ENCODE peak calls at places on chromosomes 6 and 20, in five cellular contexts. One of them, this sample, is unnamed.

GRCh38 chr20:58019027-58019849 is 209.2 kb downstream of the ANKRD60 start:
- DNase-seq in endothelial cell: no peak
- DNase-seq in progenitor cell of endocrine pancreas: no peak
- DNase-seq in CD8-positive, alpha-beta T cell: no peak
- DNase-seq in CD4-positive, alpha-beta T cell: no peak
- DNase-seq in this sample: no peak

GRCh38 chr6:14476793-14477531 is 359.4 kb downstream of the CD83 start:
- DNase-seq in endothelial cell: no peak
- DNase-seq in progenitor cell of endocrine pancreas: no peak
- DNase-seq in CD8-positive, alpha-beta T cell: no peak
- DNase-seq in CD4-positive, alpha-beta T cell: no peak
- DNase-seq in this sample: no peak

GRCh38 chr6:48184644-48185043 is 73.6 kb upstream of the PTCHD4 start:
- DNase-seq in endothelial cell: no peak
- DNase-seq in progenitor cell of endocrine pancreas: no peak
- DNase-seq in CD8-positive, alpha-beta T cell: no peak
- DNase-seq in CD4-positive, alpha-beta T cell: no peak
- DNase-seq in this sample: no peak

GRCh38 chr20:3677733-3678132 is 4.1 kb downstream of the ADAM33 start:
- DNase-seq in endothelial cell: no peak
- DNase-seq in progenitor cell of endocrine pancreas: no peak
- DNase-seq in CD8-positive, alpha-beta T cell: no peak
- DNase-seq in CD4-positive, alpha-beta T cell: no peak
- DNase-seq in this sample: no peak

GRCh38 chr6:99609839-99610489 is 3.3 kb downstream of the PRDM13 start:
- DNase-seq in endothelial cell: no peak
- DNase-seq in progenitor cell of endocrine pancreas: no peak
- DNase-seq in CD8-positive, alpha-beta T cell: no peak
- DNase-seq in CD4-positive, alpha-beta T cell: no peak
- DNase-seq in this sample: no peak

GRCh38 chr6:148401581-148401980 is 58.9 kb downstream of the SASH1 start:
- DNase-seq in endothelial cell: no peak
- DNase-seq in progenitor cell of endocrine pancreas: no peak
- DNase-seq in CD8-positive, alpha-beta T cell: no peak
- DNase-seq in CD4-positive, alpha-beta T cell: no peak
- DNase-seq in this sample: no peak

GRCh38 chr6:109623288-109623687 is 67.7 kb downstream of the AK9 start:
- DNase-seq in endothelial cell: no peak
- DNase-seq in progenitor cell of endocrine pancreas: no peak
- DNase-seq in CD8-positive, alpha-beta T cell: no peak
- DNase-seq in CD4-positive, alpha-beta T cell: no peak
- DNase-seq in this sample: no peak

GRCh38 chr20:25273541-25274358 is 25.9 kb downstream of the PYGB start:
- DNase-seq in endothelial cell: no peak
- DNase-seq in progenitor cell of endocrine pancreas: no peak
- DNase-seq in CD8-positive, alpha-beta T cell: no peak
- DNase-seq in CD4-positive, alpha-beta T cell: no peak
- DNase-seq in this sample: peak; percentile 4

GRCh38 chr6:41958022-41958856 is 16.6 kb upstream of the CCND3 start:
- DNase-seq in endothelial cell: no peak
- DNase-seq in progenitor cell of endocrine pancreas: no peak
- DNase-seq in CD8-positive, alpha-beta T cell: no peak
- DNase-seq in CD4-positive, alpha-beta T cell: no peak
- DNase-seq in this sample: no peak

GRCh38 chr20:1392693-1393506 is at the start of gene FKBP1A:
- DNase-seq in endothelial cell: peak; percentile 90
- DNase-seq in progenitor cell of endocrine pancreas: peak; percentile 74
- DNase-seq in CD8-positive, alpha-beta T cell: peak; percentile 92
- DNase-seq in CD4-positive, alpha-beta T cell: peak; percentile 91
- DNase-seq in this sample: peak; percentile 90

GRCh38 chr6:147166360-147166944 is 37.8 kb upstream of the STXBP5 start:
- DNase-seq in endothelial cell: peak; percentile 7
- DNase-seq in progenitor cell of endocrine pancreas: no peak
- DNase-seq in CD8-positive, alpha-beta T cell: no peak
- DNase-seq in CD4-positive, alpha-beta T cell: no peak
- DNase-seq in this sample: no peak

GRCh38 chr20:45318386-45318939 is 10.4 kb upstream of the MATN4 start:
- DNase-seq in endothelial cell: no peak
- DNase-seq in progenitor cell of endocrine pancreas: no peak
- DNase-seq in CD8-positive, alpha-beta T cell: no peak
- DNase-seq in CD4-positive, alpha-beta T cell: no peak
- DNase-seq in this sample: no peak

GRCh38 chr6:48200874-48201273 is 89.9 kb upstream of the PTCHD4 start:
- DNase-seq in endothelial cell: no peak
- DNase-seq in progenitor cell of endocrine pancreas: no peak
- DNase-seq in CD8-positive, alpha-beta T cell: no peak
- DNase-seq in CD4-positive, alpha-beta T cell: no peak
- DNase-seq in this sample: no peak

GRCh38 chr20:21146242-21146641 is 20.4 kb downstream of the KIZ start:
- DNase-seq in endothelial cell: no peak
- DNase-seq in progenitor cell of endocrine pancreas: no peak
- DNase-seq in CD8-positive, alpha-beta T cell: no peak
- DNase-seq in CD4-positive, alpha-beta T cell: no peak
- DNase-seq in this sample: no peak

GRCh38 chr6:124373386-124373785 is 569.7 kb downstream of the NKAIN2 start:
- DNase-seq in endothelial cell: no peak
- DNase-seq in progenitor cell of endocrine pancreas: no peak
- DNase-seq in CD8-positive, alpha-beta T cell: no peak
- DNase-seq in CD4-positive, alpha-beta T cell: no peak
- DNase-seq in this sample: no peak

GRCh38 chr6:89997456-89998445 is 103.5 kb downstream of the GJA10 start:
- DNase-seq in endothelial cell: no peak
- DNase-seq in progenitor cell of endocrine pancreas: no peak
- DNase-seq in CD8-positive, alpha-beta T cell: no peak
- DNase-seq in CD4-positive, alpha-beta T cell: no peak
- DNase-seq in this sample: no peak

GRCh38 chr6:5989141-5989723 is 17.5 kb downstream of the NRN1 start:
- DNase-seq in endothelial cell: no peak
- DNase-seq in progenitor cell of endocrine pancreas: no peak
- DNase-seq in CD8-positive, alpha-beta T cell: no peak
- DNase-seq in CD4-positive, alpha-beta T cell: no peak
- DNase-seq in this sample: no peak

GRCh38 chr6:145278163-145278807 is 457.0 kb downstream of the EPM2A start:
- DNase-seq in endothelial cell: no peak
- DNase-seq in progenitor cell of endocrine pancreas: no peak
- DNase-seq in CD8-positive, alpha-beta T cell: no peak
- DNase-seq in CD4-positive, alpha-beta T cell: no peak
- DNase-seq in this sample: no peak

GRCh38 chr6:127267742-127268588 is 1.3 kb downstream of the RNF146 start:
- DNase-seq in endothelial cell: no peak
- DNase-seq in progenitor cell of endocrine pancreas: no peak
- DNase-seq in CD8-positive, alpha-beta T cell: no peak
- DNase-seq in CD4-positive, alpha-beta T cell: no peak
- DNase-seq in this sample: no peak

GRCh38 chr20:50848341-50848808 is 53.5 kb downstream of the BCAS4 start:
- DNase-seq in endothelial cell: no peak
- DNase-seq in progenitor cell of endocrine pancreas: no peak
- DNase-seq in CD8-positive, alpha-beta T cell: no peak
- DNase-seq in CD4-positive, alpha-beta T cell: no peak
- DNase-seq in this sample: no peak

GRCh38 chr6:24940311-24940917 is 4.7 kb upstream of the RIPOR2 start:
- DNase-seq in endothelial cell: no peak
- DNase-seq in progenitor cell of endocrine pancreas: no peak
- DNase-seq in CD8-positive, alpha-beta T cell: no peak
- DNase-seq in CD4-positive, alpha-beta T cell: no peak
- DNase-seq in this sample: no peak

GRCh38 chr20:36847009-36847709 is 28.8 kb upstream of the TLDC2 start:
- DNase-seq in endothelial cell: no peak
- DNase-seq in progenitor cell of endocrine pancreas: no peak
- DNase-seq in CD8-positive, alpha-beta T cell: no peak
- DNase-seq in CD4-positive, alpha-beta T cell: no peak
- DNase-seq in this sample: no peak

GRCh38 chr6:14771026-14771425 is 474.8 kb upstream of the JARID2 start:
- DNase-seq in endothelial cell: no peak
- DNase-seq in progenitor cell of endocrine pancreas: no peak
- DNase-seq in CD8-positive, alpha-beta T cell: no peak
- DNase-seq in CD4-positive, alpha-beta T cell: no peak
- DNase-seq in this sample: no peak

GRCh38 chr6:119542037-119542436 is 192.5 kb upstream of the MAN1A1 start:
- DNase-seq in endothelial cell: no peak
- DNase-seq in progenitor cell of endocrine pancreas: no peak
- DNase-seq in CD8-positive, alpha-beta T cell: no peak
- DNase-seq in CD4-positive, alpha-beta T cell: no peak
- DNase-seq in this sample: no peak

GRCh38 chr6:55980627-55981211 is 105.3 kb upstream of the BMP5 start:
- DNase-seq in endothelial cell: peak; percentile 47
- DNase-seq in progenitor cell of endocrine pancreas: peak; percentile 29
- DNase-seq in CD8-positive, alpha-beta T cell: no peak
- DNase-seq in CD4-positive, alpha-beta T cell: no peak
- DNase-seq in this sample: no peak

GRCh38 chr6:80639243-80639642 is 532.8 kb downstream of the BCKDHB start:
- DNase-seq in endothelial cell: no peak
- DNase-seq in progenitor cell of endocrine pancreas: no peak
- DNase-seq in CD8-positive, alpha-beta T cell: no peak
- DNase-seq in CD4-positive, alpha-beta T cell: no peak
- DNase-seq in this sample: no peak

GRCh38 chr20:41344477-41344876 is 3.9 kb downstream of the LPIN3 start:
- DNase-seq in endothelial cell: no peak
- DNase-seq in progenitor cell of endocrine pancreas: no peak
- DNase-seq in CD8-positive, alpha-beta T cell: no peak
- DNase-seq in CD4-positive, alpha-beta T cell: no peak
- DNase-seq in this sample: no peak

GRCh38 chr6:113358063-113358583 is 499.0 kb upstream of the MARCKS start:
- DNase-seq in endothelial cell: no peak
- DNase-seq in progenitor cell of endocrine pancreas: no peak
- DNase-seq in CD8-positive, alpha-beta T cell: no peak
- DNase-seq in CD4-positive, alpha-beta T cell: no peak
- DNase-seq in this sample: no peak

GRCh38 chr20:31712564-31713311 is 9.9 kb downstream of the BCL2L1 start:
- DNase-seq in endothelial cell: no peak
- DNase-seq in progenitor cell of endocrine pancreas: peak; percentile 41
- DNase-seq in CD8-positive, alpha-beta T cell: no peak
- DNase-seq in CD4-positive, alpha-beta T cell: no peak
- DNase-seq in this sample: no peak

GRCh38 chr6:156589281-156589680 is 187.9 kb upstream of the ARID1B start:
- DNase-seq in endothelial cell: no peak
- DNase-seq in progenitor cell of endocrine pancreas: no peak
- DNase-seq in CD8-positive, alpha-beta T cell: no peak
- DNase-seq in CD4-positive, alpha-beta T cell: no peak
- DNase-seq in this sample: no peak

GRCh38 chr6:15457903-15458530 is 204.8 kb downstream of the DTNBP1 start:
- DNase-seq in endothelial cell: no peak
- DNase-seq in progenitor cell of endocrine pancreas: no peak
- DNase-seq in CD8-positive, alpha-beta T cell: no peak
- DNase-seq in CD4-positive, alpha-beta T cell: no peak
- DNase-seq in this sample: no peak

GRCh38 chr6:105382477-105382876 is 20.4 kb downstream of the PREP start:
- DNase-seq in endothelial cell: no peak
- DNase-seq in progenitor cell of endocrine pancreas: no peak
- DNase-seq in CD8-positive, alpha-beta T cell: no peak
- DNase-seq in CD4-positive, alpha-beta T cell: no peak
- DNase-seq in this sample: no peak

GRCh38 chr6:168330403-168330802 is 10.8 kb upstream of the DACT2 start:
- DNase-seq in endothelial cell: no peak
- DNase-seq in progenitor cell of endocrine pancreas: no peak
- DNase-seq in CD8-positive, alpha-beta T cell: no peak
- DNase-seq in CD4-positive, alpha-beta T cell: no peak
- DNase-seq in this sample: no peak

GRCh38 chr20:41786158-41786557 is 168.0 kb upstream of the CHD6 start:
- DNase-seq in endothelial cell: no peak
- DNase-seq in progenitor cell of endocrine pancreas: no peak
- DNase-seq in CD8-positive, alpha-beta T cell: no peak
- DNase-seq in CD4-positive, alpha-beta T cell: no peak
- DNase-seq in this sample: no peak

GRCh38 chr20:3798908-3799248 is 2.8 kb downstream of the CDC25B start:
- DNase-seq in endothelial cell: no peak
- DNase-seq in progenitor cell of endocrine pancreas: no peak
- DNase-seq in CD8-positive, alpha-beta T cell: no peak
- DNase-seq in CD4-positive, alpha-beta T cell: no peak
- DNase-seq in this sample: no peak

GRCh38 chr6:98634569-98634968 is 199.8 kb upstream of the POU3F2 start:
- DNase-seq in endothelial cell: no peak
- DNase-seq in progenitor cell of endocrine pancreas: no peak
- DNase-seq in CD8-positive, alpha-beta T cell: no peak
- DNase-seq in CD4-positive, alpha-beta T cell: no peak
- DNase-seq in this sample: no peak

GRCh38 chr6:133040025-133040838 is 200.9 kb upstream of the EYA4 start:
- DNase-seq in endothelial cell: peak; percentile 45
- DNase-seq in progenitor cell of endocrine pancreas: no peak
- DNase-seq in CD8-positive, alpha-beta T cell: no peak
- DNase-seq in CD4-positive, alpha-beta T cell: no peak
- DNase-seq in this sample: no peak
- TF ChIP-seq CTCF in endothelial cell: no peak
- TF ChIP-seq CTCF in progenitor cell of endocrine pancreas: peak; percentile 44
- TF ChIP-seq CTCF in CD8-positive, alpha-beta T cell: no peak
- TF ChIP-seq CTCF in CD4-positive, alpha-beta T cell: no peak
- TF ChIP-seq CTCF in this sample: no peak

GRCh38 chr20:60233006-60233405 is 274.8 kb downstream of the CDH26 start:
- DNase-seq in endothelial cell: no peak
- DNase-seq in progenitor cell of endocrine pancreas: no peak
- DNase-seq in CD8-positive, alpha-beta T cell: no peak
- DNase-seq in CD4-positive, alpha-beta T cell: no peak
- DNase-seq in this sample: no peak
- TF ChIP-seq CTCF in endothelial cell: no peak
- TF ChIP-seq CTCF in progenitor cell of endocrine pancreas: no peak
- TF ChIP-seq CTCF in CD8-positive, alpha-beta T cell: no peak
- TF ChIP-seq CTCF in CD4-positive, alpha-beta T cell: no peak
- TF ChIP-seq CTCF in this sample: no peak

GRCh38 chr6:32608374-32608773 is 18.7 kb upstream of the HLA-DRB1 start:
- DNase-seq in endothelial cell: no peak
- DNase-seq in progenitor cell of endocrine pancreas: no peak
- DNase-seq in CD8-positive, alpha-beta T cell: no peak
- DNase-seq in CD4-positive, alpha-beta T cell: no peak
- DNase-seq in this sample: no peak
- TF ChIP-seq CTCF in endothelial cell: no peak
- TF ChIP-seq CTCF in progenitor cell of endocrine pancreas: peak; percentile 50
- TF ChIP-seq CTCF in CD8-positive, alpha-beta T cell: no peak
- TF ChIP-seq CTCF in CD4-positive, alpha-beta T cell: peak; percentile 13
- TF ChIP-seq CTCF in this sample: no peak

GRCh38 chr20:39289316-39289715 is 327.2 kb downstream of the DHX35 start:
- DNase-seq in endothelial cell: no peak
- DNase-seq in progenitor cell of endocrine pancreas: no peak
- DNase-seq in CD8-positive, alpha-beta T cell: no peak
- DNase-seq in CD4-positive, alpha-beta T cell: no peak
- DNase-seq in this sample: no peak
- TF ChIP-seq CTCF in endothelial cell: peak; percentile 20
- TF ChIP-seq CTCF in progenitor cell of endocrine pancreas: peak; percentile 44
- TF ChIP-seq CTCF in CD8-positive, alpha-beta T cell: no peak
- TF ChIP-seq CTCF in CD4-positive, alpha-beta T cell: no peak
- TF ChIP-seq CTCF in this sample: no peak

GRCh38 chr20:44075191-44075949 is 111.6 kb downstream of the JPH2 start:
- DNase-seq in endothelial cell: no peak
- DNase-seq in progenitor cell of endocrine pancreas: no peak
- DNase-seq in CD8-positive, alpha-beta T cell: no peak
- DNase-seq in CD4-positive, alpha-beta T cell: no peak
- DNase-seq in this sample: no peak
- TF ChIP-seq CTCF in endothelial cell: no peak
- TF ChIP-seq CTCF in progenitor cell of endocrine pancreas: no peak
- TF ChIP-seq CTCF in CD8-positive, alpha-beta T cell: no peak
- TF ChIP-seq CTCF in CD4-positive, alpha-beta T cell: no peak
- TF ChIP-seq CTCF in this sample: no peak

GRCh38 chr20:14193885-14194284 is 143.5 kb downstream of the FLRT3 start:
- DNase-seq in endothelial cell: no peak
- DNase-seq in progenitor cell of endocrine pancreas: no peak
- DNase-seq in CD8-positive, alpha-beta T cell: no peak
- DNase-seq in CD4-positive, alpha-beta T cell: no peak
- DNase-seq in this sample: no peak
- TF ChIP-seq CTCF in endothelial cell: no peak
- TF ChIP-seq CTCF in progenitor cell of endocrine pancreas: no peak
- TF ChIP-seq CTCF in CD8-positive, alpha-beta T cell: no peak
- TF ChIP-seq CTCF in CD4-positive, alpha-beta T cell: no peak
- TF ChIP-seq CTCF in this sample: no peak

This sample was measured in activated B cell treated with CpG ODN at 0.5 μM for 24 hours.